ENCODE peak calls at places on chromosomes 6 and 20, in seven cellular contexts. W is right cardiac atrium; U is stimulated activated CD4-positive, alpha-beta T cell treated with anti-CD3 and anti-CD28 coated beads, TNF-alpha, amount 100 ng/mL, for 4 hours; Q is Right ventricle myocardium superior; F is germinal center; B is thoracic aorta; P is CD8-positive, alpha-beta memory T cell. N is an unnamed sample.

GRCh38 chr6:113178349-113178748 is 678.8 kb upstream of the MARCKS start:
- DNase-seq in W (no peak), U (no peak), Q (no peak), F (no peak), B (no peak), P (no peak), N (no peak)

GRCh38 chr6:26553264-26553738 is 15.1 kb downstream of the HMGN4 start:
- DNase-seq in W (peak), U (peak), Q (peak), F (peak), B (no peak), P (peak), N (peak)

GRCh38 chr6:138455746-138456392 is 43.4 kb downstream of the NHSL1 start:
- DNase-seq in W (no peak), U (no peak), Q (no peak), F (peak), B (no peak), P (no peak), N (no peak)

GRCh38 chr6:88349511-88349910 is 183.4 kb upstream of the CNR1 start:
- DNase-seq in W (no peak), U (no peak), Q (no peak), F (no peak), B (no peak), P (no peak), N (no peak)

GRCh38 chr6:65709099-65709830 is 2.2 kb upstream of the EYS start:
- DNase-seq in W (no peak), U (no peak), Q (no peak), F (no peak), B (no peak), P (no peak), N (no peak)

GRCh38 chr6:137145421-137145820 is 28.0 kb downstream of the IL22RA2 start:
- DNase-seq in W (no peak), U (no peak), Q (no peak), F (no peak), B (no peak), P (no peak), N (no peak)

GRCh38 chr20:53077373-53078205 is 105.4 kb downstream of the TSHZ2 start:
- DNase-seq in W (no peak), U (no peak), Q (no peak), F (peak), B (no peak), P (no peak), N (no peak)

GRCh38 chr6:92110390-92110789 is 1309.0 kb downstream of the EPHA7 start:
- DNase-seq in W (no peak), U (no peak), Q (no peak), F (no peak), B (no peak), P (no peak), N (no peak)

GRCh38 chr20:62308102-62308822 is 5.5 kb downstream of the ADRM1 start:
- DNase-seq in W (no peak), U (no peak), Q (no peak), F (no peak), B (no peak), P (no peak), N (no peak)

GRCh38 chr20:64083380-64084208 is 604 bp downstream of the LKAAEAR1 start:
- DNase-seq in W (peak), U (peak), Q (peak), F (peak), B (no peak), P (peak), N (no peak)